ENCODE peak calls at places on chromosomes 12 and 14, in four cellular contexts. T is K562, Z is GM12878, Y is HepG2. E is an unnamed sample.

GRCh38 chr12:124609041-124609984 is 41.9 kb upstream of the NCOR2 start:
- DNase-seq in T (peak), Z (peak), Y (peak), E (no peak)

GRCh38 chr12:84730561-84731162 is 181.9 kb downstream of the SLC6A15 start:
- DNase-seq in T (no peak), Z (no peak), Y (no peak), E (peak)

GRCh38 chr12:53063708-53064612 is 14.1 kb downstream of the TNS2 start:
- DNase-seq in T (no peak), Z (no peak), Y (no peak), E (no peak)

GRCh38 chr12:19946549-19946948 is 421.8 kb upstream of the PDE3A start:
- DNase-seq in T (no peak), Z (no peak), Y (no peak), E (no peak)

GRCh38 chr12:10140001-10140400 is 10.0 kb upstream of the CLEC7A start:
- DNase-seq in T (no peak), Z (peak), Y (peak), E (no peak)

GRCh38 chr14:106489112-106489881 is 962.9 kb downstream of the TMEM121 start:
- DNase-seq in T (no peak), Z (no peak), Y (no peak), E (no peak)

GRCh38 chr12:123034865-123035264 is 54.4 kb downstream of the ARL6IP4 start:
- DNase-seq in T (no peak), Z (no peak), Y (no peak), E (no peak)

GRCh38 chr14:91108941-91109611 is 4.8 kb upstream of the DGLUCY start:
- DNase-seq in T (no peak), Z (no peak), Y (no peak), E (no peak)

DNA sequence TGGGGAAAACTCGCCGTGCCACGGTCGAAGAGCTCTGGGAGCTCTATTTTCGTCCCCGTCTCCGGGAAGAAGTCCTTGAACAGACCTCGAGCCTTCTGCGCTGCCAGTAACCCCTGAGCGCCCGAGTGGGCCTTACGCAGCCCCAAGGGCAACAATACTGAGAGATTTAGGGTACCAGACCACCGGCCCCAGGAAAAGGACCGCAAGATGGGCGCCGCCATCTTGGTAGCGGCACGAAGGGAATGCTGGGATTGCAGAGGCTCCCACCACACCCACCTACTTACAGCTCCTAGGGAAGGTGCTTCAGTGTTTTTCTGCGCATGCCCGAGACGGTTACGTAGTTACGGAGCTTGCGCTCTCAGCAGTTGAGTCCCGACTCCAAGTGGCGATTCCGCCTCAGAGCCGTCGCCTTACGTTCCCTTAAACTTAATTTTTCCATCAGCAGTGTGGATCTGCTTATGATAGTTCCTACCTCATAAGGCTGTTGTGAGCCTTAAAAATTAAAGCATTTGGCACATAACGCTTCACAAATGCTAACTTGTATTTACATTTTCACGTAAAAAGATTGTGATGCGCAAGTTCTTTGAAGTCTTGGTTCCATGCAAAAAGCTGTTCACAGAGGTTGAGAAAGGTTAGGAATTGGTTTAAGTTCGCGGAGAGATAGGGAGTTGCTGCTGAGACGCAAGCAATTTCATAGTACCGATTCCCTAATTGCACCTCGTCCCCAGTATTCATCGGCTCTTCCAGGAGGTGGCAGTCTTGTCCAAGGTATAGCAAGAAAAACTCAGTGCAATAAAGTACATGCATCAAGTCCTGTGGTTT is at the start of gene YARS2:
- DNase-seq in T (peak), Z (peak), Y (peak), E (peak)
- TF ChIP-seq POLR2AphosphoS5 in T (peak), Z (peak), Y (peak), E (peak)

DNA sequence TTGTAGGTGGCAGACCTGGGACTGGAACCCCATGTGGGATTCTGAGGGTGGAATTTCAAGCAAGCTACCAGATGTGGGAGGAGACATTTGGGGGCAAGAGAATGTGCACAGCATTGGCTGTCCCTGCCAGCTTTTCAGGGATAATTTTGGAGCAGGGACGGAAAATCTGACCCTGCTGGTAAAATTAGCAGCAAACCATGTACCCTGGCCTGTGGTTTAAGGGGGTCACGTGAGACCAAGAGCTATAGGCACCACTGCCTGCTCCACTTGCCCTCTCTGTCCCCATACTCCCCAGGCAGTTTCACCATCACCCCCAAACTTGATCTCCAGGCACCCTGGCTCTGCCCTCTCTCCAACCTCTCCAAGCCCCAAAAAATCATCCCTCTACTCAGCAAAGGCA is 13.5 kb upstream of the ZDHHC22 start:
- DNase-seq in T (no peak), Z (no peak), Y (no peak), E (no peak)
- TF ChIP-seq KDM1A in T (no peak), Z (no peak), Y (no peak), E (no peak)

GRCh38 chr12:65856521-65856920 is 32.2 kb downstream of the HMGA2 start:
- DNase-seq in T (no peak), Z (no peak), Y (no peak), E (no peak)
- TF ChIP-seq POLR2AphosphoS5 in T (no peak), Z (no peak), Y (no peak), E (no peak)

GRCh38 chr14:72714871-72715214 is 179.1 kb downstream of the DPF3 start:
- DNase-seq in T (no peak), Z (no peak), Y (no peak), E (no peak)
- TF ChIP-seq KDM1A in T (no peak), Z (no peak), Y (no peak), E (no peak)

E was measured in H1.